ENCODE peak calls at places on chromosome 2, in five cellular contexts. One of them, this sample, is unnamed.

GRCh38 chr2:196012314-196012713 is 56.3 kb downstream of the DNAH7 start:
- DNase-seq in right lobe of liver: no peak
- DNase-seq in esophagus squamous epithelium: no peak
- DNase-seq in gastrocnemius medialis: no peak
- DNase-seq in transverse colon: no peak
- DNase-seq in this sample: no peak

GRCh38 chr2:117693166-117693565 is 121.3 kb upstream of the DDX18 start:
- DNase-seq in right lobe of liver: no peak
- DNase-seq in esophagus squamous epithelium: no peak
- DNase-seq in gastrocnemius medialis: no peak
- DNase-seq in transverse colon: no peak
- DNase-seq in this sample: no peak

GRCh38 chr2:106849253-106849652 is 36.7 kb downstream of the ST6GAL2 start:
- DNase-seq in right lobe of liver: no peak
- DNase-seq in esophagus squamous epithelium: no peak
- DNase-seq in gastrocnemius medialis: no peak
- DNase-seq in transverse colon: no peak
- DNase-seq in this sample: no peak

GRCh38 chr2:127085260-127085666 is 21.7 kb downstream of the BIN1 start:
- DNase-seq in right lobe of liver: no peak
- DNase-seq in esophagus squamous epithelium: no peak
- DNase-seq in gastrocnemius medialis: peak; percentile 73
- DNase-seq in transverse colon: peak; percentile 38
- DNase-seq in this sample: no peak

GRCh38 chr2:240932001-240932723 is 26.0 kb downstream of the CROCC2 start:
- DNase-seq in right lobe of liver: peak; percentile 42
- DNase-seq in esophagus squamous epithelium: no peak
- DNase-seq in gastrocnemius medialis: peak; percentile 7
- DNase-seq in transverse colon: peak; percentile 4
- DNase-seq in this sample: no peak

GRCh38 chr2:112915300-112916144 is 4.6 kb downstream of the IL37 start:
- DNase-seq in right lobe of liver: no peak
- DNase-seq in esophagus squamous epithelium: no peak
- DNase-seq in gastrocnemius medialis: no peak
- DNase-seq in transverse colon: no peak
- DNase-seq in this sample: no peak

GRCh38 chr2:155223781-155224406 is 525.4 kb downstream of the KCNJ3 start:
- DNase-seq in right lobe of liver: no peak
- DNase-seq in esophagus squamous epithelium: no peak
- DNase-seq in gastrocnemius medialis: no peak
- DNase-seq in transverse colon: no peak
- DNase-seq in this sample: no peak

GRCh38 chr2:172986040-172986439 is 89.6 kb upstream of the MAP3K20 start:
- DNase-seq in right lobe of liver: no peak
- DNase-seq in esophagus squamous epithelium: no peak
- DNase-seq in gastrocnemius medialis: no peak
- DNase-seq in transverse colon: no peak
- DNase-seq in this sample: no peak

GRCh38 chr2:186274936-186275575 is 211.0 kb upstream of the ZC3H15 start:
- DNase-seq in right lobe of liver: no peak
- DNase-seq in esophagus squamous epithelium: no peak
- DNase-seq in gastrocnemius medialis: no peak
- DNase-seq in transverse colon: no peak
- DNase-seq in this sample: no peak

GRCh38 chr2:28085183-28085582 is 194.7 kb downstream of the BABAM2 start:
- DNase-seq in right lobe of liver: no peak
- DNase-seq in esophagus squamous epithelium: no peak
- DNase-seq in gastrocnemius medialis: no peak
- DNase-seq in transverse colon: no peak
- DNase-seq in this sample: no peak

GRCh38 chr2:3195865-3196504 is 181.6 kb downstream of the EIPR1 start:
- DNase-seq in right lobe of liver: no peak
- DNase-seq in esophagus squamous epithelium: no peak
- DNase-seq in gastrocnemius medialis: no peak
- DNase-seq in transverse colon: no peak
- DNase-seq in this sample: no peak

GRCh38 chr2:165018207-165018606 is 62.9 kb upstream of the SLC38A11 start:
- DNase-seq in right lobe of liver: no peak
- DNase-seq in esophagus squamous epithelium: no peak
- DNase-seq in gastrocnemius medialis: no peak
- DNase-seq in transverse colon: no peak
- DNase-seq in this sample: no peak

GRCh38 chr2:45649457-45649854 is 2.0 kb upstream of the PRKCE start:
- DNase-seq in right lobe of liver: no peak
- DNase-seq in esophagus squamous epithelium: no peak
- DNase-seq in gastrocnemius medialis: no peak
- DNase-seq in transverse colon: no peak
- DNase-seq in this sample: no peak

GRCh38 chr2:204026294-204026693 is 89.7 kb downstream of the ICOS start:
- DNase-seq in right lobe of liver: no peak
- DNase-seq in esophagus squamous epithelium: no peak
- DNase-seq in gastrocnemius medialis: no peak
- DNase-seq in transverse colon: no peak
- DNase-seq in this sample: no peak

GRCh38 chr2:200975672-200976071 is 12.2 kb upstream of the ORC2 start:
- DNase-seq in right lobe of liver: no peak
- DNase-seq in esophagus squamous epithelium: no peak
- DNase-seq in gastrocnemius medialis: no peak
- DNase-seq in transverse colon: no peak
- DNase-seq in this sample: no peak

GRCh38 chr2:19738707-19739106 is 163.1 kb downstream of the TTC32 start:
- DNase-seq in right lobe of liver: no peak
- DNase-seq in esophagus squamous epithelium: no peak
- DNase-seq in gastrocnemius medialis: peak; percentile 82
- DNase-seq in transverse colon: peak; percentile 18
- DNase-seq in this sample: no peak

GRCh38 chr2:16726147-16726546 is 60.5 kb upstream of the CYRIA start:
- DNase-seq in right lobe of liver: no peak
- DNase-seq in esophagus squamous epithelium: no peak
- DNase-seq in gastrocnemius medialis: no peak
- DNase-seq in transverse colon: no peak
- DNase-seq in this sample: no peak

GRCh38 chr2:197498937-197499593 is 575 bp downstream of the HSPD1 start:
- DNase-seq in right lobe of liver: peak; percentile 84
- DNase-seq in esophagus squamous epithelium: no peak
- DNase-seq in gastrocnemius medialis: peak; percentile 65
- DNase-seq in transverse colon: peak; percentile 76
- DNase-seq in this sample: no peak

GRCh38 chr2:152421521-152422367 is 86.8 kb downstream of the FMNL2 start:
- DNase-seq in right lobe of liver: no peak
- DNase-seq in esophagus squamous epithelium: no peak
- DNase-seq in gastrocnemius medialis: peak; percentile 53
- DNase-seq in transverse colon: peak; percentile 48
- DNase-seq in this sample: peak; percentile 44

GRCh38 chr2:5539281-5540211 is 152.6 kb upstream of the SOX11 start:
- DNase-seq in right lobe of liver: no peak
- DNase-seq in esophagus squamous epithelium: no peak
- DNase-seq in gastrocnemius medialis: no peak
- DNase-seq in transverse colon: no peak
- DNase-seq in this sample: no peak

GRCh38 chr2:65991864-65992554 is 442.9 kb upstream of the MEIS1 start:
- DNase-seq in right lobe of liver: no peak
- DNase-seq in esophagus squamous epithelium: no peak
- DNase-seq in gastrocnemius medialis: peak; percentile 34
- DNase-seq in transverse colon: peak; percentile 9
- DNase-seq in this sample: no peak

GRCh38 chr2:164890533-164890932 is 48.9 kb upstream of the COBLL1 start:
- DNase-seq in right lobe of liver: no peak
- DNase-seq in esophagus squamous epithelium: no peak
- DNase-seq in gastrocnemius medialis: no peak
- DNase-seq in transverse colon: no peak
- DNase-seq in this sample: no peak

GRCh38 chr2:125086313-125087184 is 1061.5 kb downstream of the CNTNAP5 start:
- DNase-seq in right lobe of liver: no peak
- DNase-seq in esophagus squamous epithelium: no peak
- DNase-seq in gastrocnemius medialis: no peak
- DNase-seq in transverse colon: no peak
- DNase-seq in this sample: no peak

GRCh38 chr2:215619022-215619958 is 183.4 kb upstream of the FN1 start:
- DNase-seq in right lobe of liver: no peak
- DNase-seq in esophagus squamous epithelium: no peak
- DNase-seq in gastrocnemius medialis: no peak
- DNase-seq in transverse colon: no peak
- DNase-seq in this sample: no peak

GRCh38 chr2:23287250-23287704 is 97.7 kb upstream of the KLHL29 start:
- DNase-seq in right lobe of liver: no peak
- DNase-seq in esophagus squamous epithelium: no peak
- DNase-seq in gastrocnemius medialis: peak; percentile 15
- DNase-seq in transverse colon: no peak
- DNase-seq in this sample: no peak

GRCh38 chr2:132953771-132954170 is 283.8 kb upstream of the LYPD1 start:
- DNase-seq in right lobe of liver: no peak
- DNase-seq in esophagus squamous epithelium: no peak
- DNase-seq in gastrocnemius medialis: no peak
- DNase-seq in transverse colon: no peak
- DNase-seq in this sample: no peak

GRCh38 chr2:219475278-219475677 is 23.4 kb upstream of the GMPPA start:
- DNase-seq in right lobe of liver: no peak
- DNase-seq in esophagus squamous epithelium: no peak
- DNase-seq in gastrocnemius medialis: no peak
- DNase-seq in transverse colon: no peak
- DNase-seq in this sample: no peak

GRCh38 chr2:190533968-190534309 is 583 bp downstream of the NEMP2 start:
- DNase-seq in right lobe of liver: peak; percentile 68
- DNase-seq in esophagus squamous epithelium: no peak
- DNase-seq in gastrocnemius medialis: no peak
- DNase-seq in transverse colon: no peak
- DNase-seq in this sample: no peak
- TF ChIP-seq POLR2A in right lobe of liver: no peak
- TF ChIP-seq POLR2A in esophagus squamous epithelium: no peak
- TF ChIP-seq POLR2A in gastrocnemius medialis: no peak
- TF ChIP-seq POLR2A in transverse colon: no peak
- TF ChIP-seq POLR2A in this sample: no peak

DNA sequence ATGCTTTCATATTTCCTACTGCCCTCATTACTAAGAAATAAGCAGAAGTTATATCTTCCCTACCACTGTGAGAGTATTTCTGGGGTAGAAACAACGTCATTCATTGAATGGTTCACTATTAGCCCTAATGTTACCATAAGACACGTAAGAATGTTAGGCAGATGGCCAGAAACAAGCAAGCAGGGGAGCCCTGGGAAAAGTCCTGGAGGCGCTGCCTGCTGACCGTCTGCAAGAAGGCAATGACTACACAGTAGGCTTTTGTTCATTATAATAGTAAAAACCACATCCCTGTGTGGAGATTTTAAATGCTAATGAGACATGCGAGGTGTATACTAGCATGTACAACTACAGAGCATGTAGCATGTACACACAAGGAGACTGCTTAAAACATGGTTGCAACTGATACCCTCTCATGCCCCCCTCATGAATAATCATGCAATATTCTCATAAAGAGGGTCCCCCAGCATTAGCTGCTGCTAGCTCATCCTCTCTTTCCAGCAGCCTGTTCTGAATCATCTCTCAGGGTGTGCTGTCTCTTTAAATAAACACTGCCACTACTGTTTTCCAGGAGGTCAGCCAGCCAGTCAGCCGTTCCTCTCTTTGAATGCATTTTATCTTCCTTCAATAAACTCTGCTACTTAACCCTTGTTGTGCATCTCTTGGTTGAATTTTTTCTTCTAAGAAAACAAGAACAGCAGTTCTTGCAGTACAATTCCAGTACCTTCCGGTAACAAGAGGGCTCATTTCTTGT is 23.6 kb downstream of the SUCLG1 start:
- DNase-seq in right lobe of liver: no peak
- DNase-seq in esophagus squamous epithelium: no peak
- DNase-seq in gastrocnemius medialis: no peak
- DNase-seq in transverse colon: no peak
- DNase-seq in this sample: no peak
- TF ChIP-seq POLR2A in right lobe of liver: no peak
- TF ChIP-seq POLR2A in esophagus squamous epithelium: no peak
- TF ChIP-seq POLR2A in gastrocnemius medialis: no peak
- TF ChIP-seq POLR2A in transverse colon: no peak
- TF ChIP-seq POLR2A in this sample: no peak

DNA sequence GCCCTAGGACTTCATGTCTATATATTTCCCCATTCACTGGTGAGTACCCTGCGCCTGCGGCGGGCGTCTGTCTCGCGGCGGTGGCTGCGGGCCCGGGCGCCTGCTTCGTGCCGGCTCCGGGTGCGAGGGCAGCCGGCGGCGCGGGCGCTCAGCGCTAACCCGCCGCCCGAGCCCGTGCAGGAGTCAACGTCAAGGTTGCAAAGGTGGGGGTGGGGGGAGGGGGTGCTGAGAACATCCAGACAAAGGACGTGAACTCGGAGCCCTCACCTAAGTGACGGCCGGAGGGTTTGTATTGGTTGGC is 342 bp downstream of the LBH start:
- DNase-seq in right lobe of liver: no peak
- DNase-seq in esophagus squamous epithelium: peak; percentile 32
- DNase-seq in gastrocnemius medialis: no peak
- DNase-seq in transverse colon: no peak
- DNase-seq in this sample: no peak
- TF ChIP-seq POLR2A in right lobe of liver: no peak
- TF ChIP-seq POLR2A in esophagus squamous epithelium: no peak
- TF ChIP-seq POLR2A in gastrocnemius medialis: peak; percentile 5
- TF ChIP-seq POLR2A in transverse colon: no peak
- TF ChIP-seq POLR2A in this sample: no peak

GRCh38 chr2:70656421-70657010 is 102.9 kb upstream of the TGFA start:
- DNase-seq in right lobe of liver: no peak
- DNase-seq in esophagus squamous epithelium: no peak
- DNase-seq in gastrocnemius medialis: no peak
- DNase-seq in transverse colon: no peak
- DNase-seq in this sample: no peak

GRCh38 chr2:70659551-70659950 is 105.9 kb upstream of the TGFA start:
- DNase-seq in right lobe of liver: no peak
- DNase-seq in esophagus squamous epithelium: no peak
- DNase-seq in gastrocnemius medialis: no peak
- DNase-seq in transverse colon: no peak
- DNase-seq in this sample: no peak

GRCh38 chr2:70651727-70652126 is 98.1 kb upstream of the TGFA start:
- DNase-seq in right lobe of liver: no peak
- DNase-seq in esophagus squamous epithelium: no peak
- DNase-seq in gastrocnemius medialis: no peak
- DNase-seq in transverse colon: no peak
- DNase-seq in this sample: no peak

GRCh38 chr2:70655786-70656185 is 102.2 kb upstream of the TGFA start:
- DNase-seq in right lobe of liver: no peak
- DNase-seq in esophagus squamous epithelium: no peak
- DNase-seq in gastrocnemius medialis: no peak
- DNase-seq in transverse colon: no peak
- DNase-seq in this sample: no peak

GRCh38 chr2:70657246-70657645 is 103.6 kb upstream of the TGFA start:
- DNase-seq in right lobe of liver: no peak
- DNase-seq in esophagus squamous epithelium: no peak
- DNase-seq in gastrocnemius medialis: no peak
- DNase-seq in transverse colon: no peak
- DNase-seq in this sample: no peak
- TF ChIP-seq POLR2A in right lobe of liver: no peak
- TF ChIP-seq POLR2A in esophagus squamous epithelium: no peak
- TF ChIP-seq POLR2A in gastrocnemius medialis: no peak
- TF ChIP-seq POLR2A in transverse colon: no peak
- TF ChIP-seq POLR2A in this sample: no peak

GRCh38 chr2:61536723-61537581 is 1.2 kb downstream of the XPO1 start:
- DNase-seq in right lobe of liver: peak; percentile 90
- DNase-seq in esophagus squamous epithelium: peak; percentile 62
- DNase-seq in gastrocnemius medialis: peak; percentile 74
- DNase-seq in transverse colon: peak; percentile 90
- DNase-seq in this sample: peak; percentile 74
- TF ChIP-seq POLR2A in right lobe of liver: peak; percentile 64
- TF ChIP-seq POLR2A in esophagus squamous epithelium: peak; percentile 76
- TF ChIP-seq POLR2A in gastrocnemius medialis: peak; percentile 73
- TF ChIP-seq POLR2A in transverse colon: peak; percentile 75
- TF ChIP-seq POLR2A in this sample: peak; percentile 70

This sample was measured in H54.